ENCODE peak calls at places on chromosomes 3 and 15, in eight cellular contexts. One of them, this sample, is unnamed.

GRCh38 chr15:70488002-70488605 is 275.3 kb downstream of the UACA start:
- DNase-seq in Daoy: peak
- DNase-seq in neural crest cell: peak
- DNase-seq in neuronal stem cell: peak
- DNase-seq in GM04503: no peak
- DNase-seq in GM20000: peak
- DNase-seq in NCI-H1092: peak
- DNase-seq in anterior cingulate cortex: peak
- DNase-seq in this sample: peak

GRCh38 chr3:194083253-194084224 is 52.4 kb upstream of the HES1 start:
- DNase-seq in neuronal stem cell: no peak
- DNase-seq in GM04503: no peak
- DNase-seq in neural crest cell: no peak
- DNase-seq in GM20000: no peak
- DNase-seq in Daoy: no peak
- DNase-seq in anterior cingulate cortex: no peak
- DNase-seq in NCI-H1092: no peak
- DNase-seq in this sample: no peak

GRCh38 chr15:51907136-51907862 is 64.3 kb downstream of the LEO1 start:
- DNase-seq in GM20000: no peak
- DNase-seq in neuronal stem cell: no peak
- DNase-seq in neural crest cell: no peak
- DNase-seq in GM04503: peak
- DNase-seq in NCI-H1092: no peak
- DNase-seq in anterior cingulate cortex: no peak
- DNase-seq in Daoy: peak
- DNase-seq in this sample: peak

GRCh38 chr3:133037440-133037839 is 751 bp upstream of the TMEM108 start:
- DNase-seq in GM04503: no peak
- DNase-seq in NCI-H1092: peak
- DNase-seq in neuronal stem cell: no peak
- DNase-seq in GM20000: peak
- DNase-seq in Daoy: peak
- DNase-seq in neural crest cell: no peak
- DNase-seq in anterior cingulate cortex: no peak
- DNase-seq in this sample: no peak

GRCh38 chr15:67900621-67901147 is 60.8 kb upstream of the RNU6-1 start:
- DNase-seq in Daoy: no peak
- DNase-seq in GM20000: no peak
- DNase-seq in anterior cingulate cortex: no peak
- DNase-seq in GM04503: no peak
- DNase-seq in neural crest cell: no peak
- DNase-seq in NCI-H1092: no peak
- DNase-seq in neuronal stem cell: no peak
- DNase-seq in this sample: no peak

GRCh38 chr15:60208708-60209107 is 189.1 kb downstream of the ANXA2 start:
- DNase-seq in GM04503: no peak
- DNase-seq in neuronal stem cell: no peak
- DNase-seq in GM20000: no peak
- DNase-seq in neural crest cell: no peak
- DNase-seq in Daoy: peak
- DNase-seq in NCI-H1092: no peak
- DNase-seq in anterior cingulate cortex: no peak
- DNase-seq in this sample: peak

GRCh38 chr3:115272036-115272824 is 125.1 kb upstream of the ZBTB20 start:
- DNase-seq in anterior cingulate cortex: no peak
- DNase-seq in GM20000: no peak
- DNase-seq in GM04503: no peak
- DNase-seq in neuronal stem cell: no peak
- DNase-seq in neural crest cell: no peak
- DNase-seq in Daoy: peak
- DNase-seq in NCI-H1092: peak
- DNase-seq in this sample: peak

GRCh38 chr3:29344154-29344553 is 63.3 kb downstream of the RBMS3 start:
- DNase-seq in Daoy: no peak
- DNase-seq in GM04503: no peak
- DNase-seq in neural crest cell: no peak
- DNase-seq in neuronal stem cell: no peak
- DNase-seq in GM20000: no peak
- DNase-seq in NCI-H1092: no peak
- DNase-seq in anterior cingulate cortex: no peak
- DNase-seq in this sample: no peak

GRCh38 chr15:68328485-68328884 is 50.9 kb downstream of the FEM1B start:
- DNase-seq in neural crest cell: no peak
- DNase-seq in GM20000: no peak
- DNase-seq in Daoy: no peak
- DNase-seq in anterior cingulate cortex: no peak
- DNase-seq in GM04503: no peak
- DNase-seq in neuronal stem cell: no peak
- DNase-seq in NCI-H1092: no peak
- DNase-seq in this sample: peak

GRCh38 chr15:58444056-58444455 is 12.3 kb downstream of the LIPC start:
- DNase-seq in Daoy: no peak
- DNase-seq in NCI-H1092: no peak
- DNase-seq in GM04503: no peak
- DNase-seq in anterior cingulate cortex: no peak
- DNase-seq in neural crest cell: no peak
- DNase-seq in GM20000: no peak
- DNase-seq in neuronal stem cell: no peak
- DNase-seq in this sample: no peak

GRCh38 chr15:50628421-50628820 is 58.2 kb downstream of the TRPM7 start:
- DNase-seq in GM20000: no peak
- DNase-seq in neural crest cell: no peak
- DNase-seq in GM04503: no peak
- DNase-seq in anterior cingulate cortex: no peak
- DNase-seq in NCI-H1092: no peak
- DNase-seq in neuronal stem cell: no peak
- DNase-seq in Daoy: no peak
- DNase-seq in this sample: no peak

GRCh38 chr3:136818851-136819783 is at the start of gene SLC35G2:
- DNase-seq in neuronal stem cell: peak
- DNase-seq in neural crest cell: peak
- DNase-seq in GM04503: no peak
- DNase-seq in NCI-H1092: peak
- DNase-seq in GM20000: peak
- DNase-seq in Daoy: peak
- DNase-seq in anterior cingulate cortex: peak
- DNase-seq in this sample: peak

GRCh38 chr15:85533949-85534543 is 153.6 kb downstream of the AKAP13 start:
- DNase-seq in GM04503: no peak
- DNase-seq in Daoy: no peak
- DNase-seq in GM20000: peak
- DNase-seq in NCI-H1092: no peak
- DNase-seq in neural crest cell: no peak
- DNase-seq in neuronal stem cell: no peak
- DNase-seq in anterior cingulate cortex: no peak
- DNase-seq in this sample: no peak

GRCh38 chr15:95995375-95996168 is 334.9 kb upstream of the NR2F2 start:
- DNase-seq in GM20000: no peak
- DNase-seq in NCI-H1092: no peak
- DNase-seq in neural crest cell: no peak
- DNase-seq in GM04503: no peak
- DNase-seq in neuronal stem cell: no peak
- DNase-seq in anterior cingulate cortex: no peak
- DNase-seq in Daoy: peak
- DNase-seq in this sample: no peak

GRCh38 chr3:144128117-144128892 is 156.7 kb downstream of the DIPK2A start:
- DNase-seq in anterior cingulate cortex: no peak
- DNase-seq in Daoy: no peak
- DNase-seq in NCI-H1092: no peak
- DNase-seq in GM04503: no peak
- DNase-seq in GM20000: peak
- DNase-seq in neuronal stem cell: no peak
- DNase-seq in neural crest cell: no peak
- DNase-seq in this sample: no peak

GRCh38 chr3:144221771-144222170 is 250.1 kb downstream of the DIPK2A start:
- DNase-seq in neuronal stem cell: no peak
- DNase-seq in anterior cingulate cortex: no peak
- DNase-seq in neural crest cell: no peak
- DNase-seq in Daoy: no peak
- DNase-seq in GM20000: no peak
- DNase-seq in GM04503: no peak
- DNase-seq in NCI-H1092: no peak
- DNase-seq in this sample: no peak

GRCh38 chr3:23884481-23884880 is 32.3 kb downstream of the NKIRAS1 start:
- DNase-seq in neuronal stem cell: no peak
- DNase-seq in neural crest cell: no peak
- DNase-seq in GM20000: no peak
- DNase-seq in NCI-H1092: no peak
- DNase-seq in Daoy: no peak
- DNase-seq in GM04503: no peak
- DNase-seq in anterior cingulate cortex: no peak
- DNase-seq in this sample: no peak

GRCh38 chr3:69458798-69459197 is 72.9 kb upstream of the FRMD4B start:
- DNase-seq in GM04503: no peak
- DNase-seq in neural crest cell: no peak
- DNase-seq in anterior cingulate cortex: no peak
- DNase-seq in GM20000: no peak
- DNase-seq in Daoy: no peak
- DNase-seq in neuronal stem cell: no peak
- DNase-seq in NCI-H1092: no peak
- DNase-seq in this sample: peak

GRCh38 chr3:4721511-4721911 is 228.4 kb downstream of the ITPR1 start:
- DNase-seq in GM20000: no peak
- DNase-seq in NCI-H1092: no peak
- DNase-seq in GM04503: peak
- DNase-seq in neural crest cell: no peak
- DNase-seq in neuronal stem cell: no peak
- DNase-seq in Daoy: peak
- DNase-seq in anterior cingulate cortex: no peak
- DNase-seq in this sample: peak

GRCh38 chr15:44593042-44593736 is 56.2 kb downstream of the EIF3J start:
- DNase-seq in anterior cingulate cortex: no peak
- DNase-seq in NCI-H1092: no peak
- DNase-seq in Daoy: no peak
- DNase-seq in GM20000: no peak
- DNase-seq in GM04503: no peak
- DNase-seq in neural crest cell: no peak
- DNase-seq in neuronal stem cell: no peak
- DNase-seq in this sample: peak

This sample was measured in RPMI7951.